ENCODE peak calls at places on chromosomes 7 and 10, in five cellular contexts. F, P, S, R and B are unnamed samples.
A peak's percentile ranks its signal among the peaks of the same experiment; 100 is the strongest.

GRCh38 chr7:70459546-70459945 is 672.4 kb upstream of the GALNT17 start:
- DNase-seq in F (no peak), P (no peak), S (no peak), R (no peak), B (no peak)

GRCh38 chr7:27164381-27165088 is 802 bp downstream of the HOXA9 start:
- DNase-seq in F (no peak), P (no peak), S (peak; percentile 60), R (no peak), B (no peak)

GRCh38 chr10:119852822-119853221 is 19.8 kb downstream of the MCMBP start:
- DNase-seq in F (no peak), P (no peak), S (no peak), R (no peak), B (no peak)

GRCh38 chr7:42274052-42274451 is 37.0 kb upstream of the GLI3 start:
- DNase-seq in F (no peak), P (no peak), S (no peak), R (peak; percentile 73), B (no peak)

GRCh38 chr10:14409247-14409646 is 78.5 kb upstream of the FRMD4A start:
- DNase-seq in F (no peak), P (no peak), S (no peak), R (no peak), B (no peak)

GRCh38 chr10:44906476-44906875 is 4.7 kb upstream of the TMEM72 start:
- DNase-seq in F (no peak), P (no peak), S (no peak), R (no peak), B (no peak)

GRCh38 chr10:12631787-12632562 is 282.6 kb downstream of the CAMK1D start:
- DNase-seq in F (no peak), P (no peak), S (no peak), R (no peak), B (no peak)

GRCh38 chr7:37510043-37510634 is 61.5 kb upstream of the ELMO1 start:
- DNase-seq in F (peak; percentile 27), P (peak; percentile 15), S (peak; percentile 36), R (peak; percentile 14), B (no peak)

GRCh38 chr7:156897673-156898072 is 4.7 kb upstream of the LMBR1 start:
- DNase-seq in F (no peak), P (no peak), S (no peak), R (peak; percentile 53), B (no peak)